ENCODE peak calls at places on chromosomes 11 and 22, in four cellular contexts. P, M, E and L are unnamed samples.

GRCh38 chr11:129117595-129118350 is 74.4 kb downstream of the ARHGAP32 start:
- DNase-seq in P (no peak), M (peak; percentile 82), E (peak; percentile 72), L (peak; percentile 31)

GRCh38 chr22:48138855-48139254 is 1376.4 kb downstream of the TBC1D22A start:
- DNase-seq in P (no peak), M (no peak), E (no peak), L (no peak)

GRCh38 chr11:2674681-2675131 is 25.1 kb downstream of the KCNQ1OT1 start:
- DNase-seq in P (no peak), M (no peak), E (peak; percentile 22), L (no peak)

GRCh38 chr11:67628710-67629385 is 889 bp downstream of the NUDT8 start:
- DNase-seq in P (no peak), M (no peak), E (no peak), L (no peak)

GRCh38 chr11:30823119-30823518 is 237.0 kb upstream of the MPPED2 start:
- DNase-seq in P (no peak), M (no peak), E (no peak), L (no peak)

GRCh38 chr11:61918251-61919112 is 1.1 kb upstream of the RAB3IL1 start:
- DNase-seq in P (peak; percentile 47), M (no peak), E (no peak), L (no peak)

GRCh38 chr22:30288414-30289125 is 735 bp downstream of the CASTOR1 start:
- DNase-seq in P (no peak), M (no peak), E (peak; percentile 24), L (no peak)

GRCh38 chr11:86291466-86292262 is 10.4 kb upstream of the HIKESHI start:
- DNase-seq in P (peak; percentile 56), M (peak; percentile 55), E (peak; percentile 75), L (peak; percentile 53)

GRCh38 chr11:14672635-14673034 is 29.0 kb downstream of the PDE3B start:
- DNase-seq in P (no peak), M (peak; percentile 73), E (no peak), L (no peak)

GRCh38 chr22:25144522-25144921 is 55.1 kb upstream of the CRYBB3 start:
- DNase-seq in P (no peak), M (no peak), E (no peak), L (no peak)
- H3K4me1 ChIP-seq in P (no peaks in the 10 kb centered on the region), M (no peaks in the 10 kb centered on the region), E (peaks cover 14% of the 10 kb centered on the region), L (no peaks in the 10 kb centered on the region)

GRCh38 chr22:34914871-34915270 is 151.1 kb upstream of the ISX start:
- DNase-seq in P (no peak), M (no peak), E (peak; percentile 4), L (peak; percentile 12)

DNA sequence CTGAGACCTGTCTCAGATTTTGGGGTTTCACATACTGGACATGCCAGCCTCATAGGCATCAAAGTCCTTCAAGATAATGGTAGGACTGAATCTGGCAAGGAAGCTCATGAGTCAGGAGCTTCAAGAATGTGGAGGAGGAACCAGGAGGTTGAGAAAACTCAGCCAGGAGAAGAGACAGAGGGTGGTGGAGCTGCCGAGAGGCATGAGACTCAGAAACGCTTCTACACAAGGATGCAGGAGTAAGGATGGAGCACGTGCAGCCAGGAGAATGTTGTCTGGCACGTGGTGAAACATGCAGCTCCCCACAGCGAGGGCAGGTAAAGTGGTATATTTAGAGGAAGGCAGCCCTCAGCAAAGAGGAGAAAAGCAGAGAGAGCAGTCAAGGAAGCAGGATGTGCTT is 148.7 kb upstream of the ISX start:
- DNase-seq in P (no peak), M (no peak), E (no peak), L (no peak)
- H3K27ac ChIP-seq in P (no peak overlapping the region), M (no peak overlapping the region), E (no peak overlapping the region), L (no peak overlapping the region)

GRCh38 chr22:43004362-43005035 is 10.4 kb downstream of the PACSIN2 start:
- DNase-seq in P (no peak), M (no peak), E (no peak), L (peak; percentile 78)
- H3K4me1 ChIP-seq in P (peaks cover 14% of the 10 kb centered on the region), M (peaks cover 49% of the 10 kb centered on the region), E (peaks cover 22% of the 10 kb centered on the region), L (peaks cover 50% of the 10 kb centered on the region)

DNA sequence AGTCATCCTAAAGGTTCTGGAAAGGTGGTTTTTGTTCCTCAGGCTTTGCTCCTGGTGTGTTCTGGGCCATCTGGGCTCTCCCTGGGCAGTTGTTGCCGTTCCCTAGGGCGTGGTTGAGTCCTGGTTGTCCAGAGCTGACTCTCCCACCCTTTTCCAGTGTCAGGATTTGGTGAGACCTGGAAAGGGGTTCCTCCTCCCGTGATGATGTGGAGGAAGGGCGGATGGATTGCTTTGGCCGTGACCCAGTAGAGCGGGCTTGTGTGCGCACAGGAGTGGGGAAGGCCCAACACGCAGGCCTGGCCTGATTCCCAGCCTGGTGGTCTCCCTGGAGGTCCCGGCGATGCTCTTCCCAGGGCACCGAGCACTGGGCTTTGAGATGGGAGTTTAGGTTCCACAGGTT is 26.1 kb downstream of the TPCN2 start:
- DNase-seq in P (no peak), M (no peak), E (no peak), L (no peak)
- H3K27ac ChIP-seq in P (no peak overlapping the region), M (peak overlapping the region; percentile 31), E (no peak overlapping the region), L (peak overlapping the region; percentile 77)

DNA sequence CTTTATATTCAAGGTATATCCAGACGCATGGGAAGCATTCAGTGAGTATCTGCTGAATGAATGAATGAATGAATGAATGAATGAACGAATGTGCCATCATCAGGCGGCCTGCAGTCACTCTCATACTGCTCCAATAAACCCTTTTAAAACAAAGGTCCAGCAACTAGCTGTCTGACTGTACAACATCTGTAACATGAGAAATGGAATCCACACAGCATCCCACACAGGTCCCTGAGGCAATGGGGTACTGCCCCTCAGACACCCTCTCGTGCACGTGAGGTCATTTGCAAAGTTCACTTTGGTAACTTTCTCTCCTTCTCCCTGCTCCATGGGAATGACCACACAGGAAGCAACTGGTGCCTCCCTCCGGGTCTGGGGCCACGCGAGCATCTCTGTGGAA is 147.5 kb downstream of the LARGE1 start:
- DNase-seq in P (no peak), M (no peak), E (no peak), L (peak; percentile 22)
- H3K4me1 ChIP-seq in P (no peaks in the 10 kb centered on the region), M (no peaks in the 10 kb centered on the region), E (peaks cover 22% of the 10 kb centered on the region), L (no peaks in the 10 kb centered on the region)

GRCh38 chr22:50250249-50250554 is 863 bp downstream of the HDAC10 start:
- DNase-seq in P (no peak), M (no peak), E (no peak), L (no peak)
- H3K27ac ChIP-seq in P (no peak overlapping the region), M (peak overlapping the region; percentile 28), E (no peak overlapping the region), L (no peak overlapping the region)

DNA sequence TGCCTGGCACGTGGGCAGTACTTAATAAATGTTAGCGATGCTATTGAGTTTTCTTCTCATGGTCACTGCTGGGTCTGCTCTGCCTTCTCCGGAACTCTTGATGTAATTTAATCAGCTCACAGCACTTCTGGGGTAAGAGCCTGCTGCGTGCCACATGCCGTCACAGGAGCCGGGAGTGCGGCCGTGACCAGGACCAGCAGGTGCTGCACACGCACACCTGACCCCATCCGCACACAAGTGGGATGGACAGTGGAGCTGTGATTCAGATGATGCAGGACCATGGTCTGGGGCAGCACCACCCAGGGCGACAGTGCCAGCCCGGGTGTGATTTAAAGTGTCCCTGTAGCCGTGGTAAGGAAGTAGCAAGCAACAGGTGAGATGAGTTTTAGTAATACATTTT is 61.2 kb downstream of the TBC1D22A start:
- DNase-seq in P (no peak), M (no peak), E (no peak), L (no peak)
- H3K4me1 ChIP-seq in P (no peaks in the 10 kb centered on the region), M (peaks cover 4% of the 10 kb centered on the region), E (no peaks in the 10 kb centered on the region), L (no peaks in the 10 kb centered on the region)

DNA sequence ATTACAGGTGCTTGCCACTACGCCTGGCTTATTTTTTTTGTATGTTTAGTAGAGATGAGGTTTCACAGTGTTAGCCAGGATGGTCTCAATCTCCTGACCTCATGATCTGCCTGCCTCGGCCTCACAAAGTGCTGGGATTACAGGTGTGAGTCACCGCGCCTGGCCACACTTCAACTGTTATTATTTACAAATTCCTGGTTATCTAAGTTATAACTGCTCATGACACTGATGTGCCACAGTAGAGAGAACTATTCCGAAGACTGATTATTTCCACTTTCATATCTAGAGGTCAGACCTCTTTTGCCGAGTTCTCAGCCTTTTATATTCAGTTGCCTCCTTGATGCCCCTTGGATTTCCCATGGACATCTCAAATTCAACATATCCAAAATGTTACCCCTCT is 3.9 kb upstream of the NUP160 start:
- DNase-seq in P (no peak), M (no peak), E (no peak), L (no peak)
- H3K27ac ChIP-seq in P (no peak overlapping the region), M (no peak overlapping the region), E (no peak overlapping the region), L (no peak overlapping the region)